ENCODE peak calls at places on chromosomes 2 and 18, in eight cellular contexts. One of them, this sample, is unnamed.

GRCh38 chr2:113156278-113157107 is 17.3 kb upstream of the PSD4 start:
- DNase-seq in heart left ventricle: no peak
- DNase-seq in A549: no peak
- DNase-seq in adrenal gland: no peak
- DNase-seq in NB4: no peak
- DNase-seq in breast epithelium: no peak
- DNase-seq in tibial nerve: no peak
- DNase-seq in endothelial cell of umbilical vein: no peak
- DNase-seq in this sample: no peak

GRCh38 chr2:96866986-96867755 is 2.7 kb downstream of the SEMA4C start:
- DNase-seq in NB4: no peak
- DNase-seq in adrenal gland: no peak
- DNase-seq in endothelial cell of umbilical vein: peak; percentile 12
- DNase-seq in A549: no peak
- DNase-seq in heart left ventricle: no peak
- DNase-seq in breast epithelium: no peak
- DNase-seq in tibial nerve: no peak
- DNase-seq in this sample: no peak

GRCh38 chr2:205892141-205893064 is 193.6 kb downstream of the INO80D start:
- DNase-seq in A549: no peak
- DNase-seq in endothelial cell of umbilical vein: no peak
- DNase-seq in adrenal gland: no peak
- DNase-seq in tibial nerve: peak; percentile 22
- DNase-seq in NB4: no peak
- DNase-seq in breast epithelium: peak; percentile 69
- DNase-seq in heart left ventricle: no peak
- DNase-seq in this sample: no peak

GRCh38 chr2:216508229-216508628 is 9.6 kb downstream of the RPL37A start:
- DNase-seq in NB4: peak; percentile 27
- DNase-seq in endothelial cell of umbilical vein: no peak
- DNase-seq in tibial nerve: no peak
- DNase-seq in heart left ventricle: no peak
- DNase-seq in adrenal gland: no peak
- DNase-seq in A549: no peak
- DNase-seq in breast epithelium: no peak
- DNase-seq in this sample: no peak

GRCh38 chr18:9446839-9447238 is 28.5 kb upstream of the RALBP1 start:
- DNase-seq in adrenal gland: no peak
- DNase-seq in heart left ventricle: no peak
- DNase-seq in A549: no peak
- DNase-seq in tibial nerve: no peak
- DNase-seq in endothelial cell of umbilical vein: no peak
- DNase-seq in NB4: no peak
- DNase-seq in breast epithelium: no peak
- DNase-seq in this sample: no peak

GRCh38 chr2:231182500-231182899 is 15.9 kb upstream of the ARMC9 start:
- DNase-seq in NB4: peak; percentile 96
- DNase-seq in A549: peak; percentile 35
- DNase-seq in tibial nerve: no peak
- DNase-seq in heart left ventricle: no peak
- DNase-seq in breast epithelium: no peak
- DNase-seq in adrenal gland: no peak
- DNase-seq in endothelial cell of umbilical vein: no peak
- DNase-seq in this sample: no peak

GRCh38 chr2:233919938-233920337 is 2.8 kb downstream of the TRPM8 start:
- DNase-seq in endothelial cell of umbilical vein: no peak
- DNase-seq in breast epithelium: no peak
- DNase-seq in NB4: peak; percentile 41
- DNase-seq in heart left ventricle: no peak
- DNase-seq in tibial nerve: no peak
- DNase-seq in adrenal gland: no peak
- DNase-seq in A549: no peak
- DNase-seq in this sample: peak; percentile 57

GRCh38 chr2:50395510-50396300 is 636.2 kb downstream of the NRXN1 start:
- DNase-seq in A549: no peak
- DNase-seq in NB4: no peak
- DNase-seq in heart left ventricle: no peak
- DNase-seq in adrenal gland: no peak
- DNase-seq in breast epithelium: no peak
- DNase-seq in tibial nerve: no peak
- DNase-seq in endothelial cell of umbilical vein: no peak
- DNase-seq in this sample: no peak

GRCh38 chr18:44518091-44518490 is 162.6 kb upstream of the SETBP1 start:
- DNase-seq in NB4: no peak
- DNase-seq in A549: no peak
- DNase-seq in heart left ventricle: no peak
- DNase-seq in tibial nerve: no peak
- DNase-seq in endothelial cell of umbilical vein: no peak
- DNase-seq in adrenal gland: no peak
- DNase-seq in breast epithelium: no peak
- DNase-seq in this sample: no peak

GRCh38 chr2:33497177-33497787 is 20.8 kb downstream of the RASGRP3 start:
- DNase-seq in adrenal gland: no peak
- DNase-seq in endothelial cell of umbilical vein: peak; percentile 88
- DNase-seq in A549: no peak
- DNase-seq in NB4: peak; percentile 90
- DNase-seq in tibial nerve: no peak
- DNase-seq in breast epithelium: no peak
- DNase-seq in heart left ventricle: no peak
- DNase-seq in this sample: no peak

GRCh38 chr2:18701981-18702380 is 112.6 kb upstream of the NT5C1B start:
- DNase-seq in A549: peak; percentile 11
- DNase-seq in tibial nerve: no peak
- DNase-seq in heart left ventricle: no peak
- DNase-seq in adrenal gland: no peak
- DNase-seq in endothelial cell of umbilical vein: no peak
- DNase-seq in breast epithelium: no peak
- DNase-seq in NB4: no peak
- DNase-seq in this sample: no peak

GRCh38 chr2:127080941-127081769 is 25.8 kb downstream of the BIN1 start:
- DNase-seq in endothelial cell of umbilical vein: no peak
- DNase-seq in tibial nerve: no peak
- DNase-seq in heart left ventricle: no peak
- DNase-seq in breast epithelium: no peak
- DNase-seq in adrenal gland: peak; percentile 93
- DNase-seq in A549: no peak
- DNase-seq in NB4: peak; percentile 56
- DNase-seq in this sample: no peak

GRCh38 chr2:235936493-235936892 is 231.7 kb downstream of the GBX2 start:
- DNase-seq in breast epithelium: peak; percentile 25
- DNase-seq in tibial nerve: no peak
- DNase-seq in NB4: peak; percentile 85
- DNase-seq in endothelial cell of umbilical vein: peak; percentile 28
- DNase-seq in heart left ventricle: no peak
- DNase-seq in adrenal gland: no peak
- DNase-seq in A549: peak; percentile 43
- DNase-seq in this sample: no peak

GRCh38 chr2:170554278-170554955 is 160.7 kb upstream of the SP5 start:
- DNase-seq in adrenal gland: peak; percentile 44
- DNase-seq in heart left ventricle: peak; percentile 60
- DNase-seq in A549: no peak
- DNase-seq in breast epithelium: no peak
- DNase-seq in NB4: no peak
- DNase-seq in endothelial cell of umbilical vein: peak; percentile 90
- DNase-seq in tibial nerve: peak; percentile 63
- DNase-seq in this sample: peak; percentile 31

GRCh38 chr2:172927381-172928357 is 148.0 kb upstream of the MAP3K20 start:
- DNase-seq in tibial nerve: peak; percentile 53
- DNase-seq in breast epithelium: no peak
- DNase-seq in endothelial cell of umbilical vein: peak; percentile 95
- DNase-seq in NB4: no peak
- DNase-seq in adrenal gland: peak; percentile 90
- DNase-seq in A549: no peak
- DNase-seq in heart left ventricle: peak; percentile 27
- DNase-seq in this sample: no peak

GRCh38 chr2:51711761-51712160 is 679.8 kb upstream of the NRXN1 start:
- DNase-seq in adrenal gland: no peak
- DNase-seq in NB4: no peak
- DNase-seq in A549: no peak
- DNase-seq in endothelial cell of umbilical vein: no peak
- DNase-seq in tibial nerve: no peak
- DNase-seq in breast epithelium: no peak
- DNase-seq in heart left ventricle: no peak
- DNase-seq in this sample: no peak
- TF ChIP-seq POLR2A in adrenal gland: no peak
- TF ChIP-seq POLR2A in NB4: no peak
- TF ChIP-seq POLR2A in A549: no peak
- TF ChIP-seq POLR2A in endothelial cell of umbilical vein: no peak
- TF ChIP-seq POLR2A in tibial nerve: no peak
- TF ChIP-seq POLR2A in breast epithelium: no peak
- TF ChIP-seq POLR2A in heart left ventricle: no peak
- TF ChIP-seq POLR2A in this sample: no peak

GRCh38 chr2:26144953-26145680 is 27.8 kb upstream of the GAREM2 start:
- DNase-seq in A549: peak; percentile 79
- DNase-seq in tibial nerve: peak; percentile 65
- DNase-seq in heart left ventricle: peak; percentile 42
- DNase-seq in breast epithelium: no peak
- DNase-seq in endothelial cell of umbilical vein: peak; percentile 74
- DNase-seq in adrenal gland: peak; percentile 66
- DNase-seq in NB4: peak; percentile 84
- DNase-seq in this sample: peak; percentile 25

GRCh38 chr2:26141145-26141769 is 31.6 kb upstream of the GAREM2 start:
- DNase-seq in adrenal gland: no peak
- DNase-seq in endothelial cell of umbilical vein: no peak
- DNase-seq in A549: no peak
- DNase-seq in NB4: no peak
- DNase-seq in heart left ventricle: no peak
- DNase-seq in breast epithelium: no peak
- DNase-seq in tibial nerve: no peak
- DNase-seq in this sample: no peak

GRCh38 chr2:26136431-26136830 is 36.5 kb upstream of the GAREM2 start:
- DNase-seq in A549: no peak
- DNase-seq in breast epithelium: no peak
- DNase-seq in adrenal gland: no peak
- DNase-seq in endothelial cell of umbilical vein: no peak
- DNase-seq in tibial nerve: no peak
- DNase-seq in heart left ventricle: no peak
- DNase-seq in NB4: no peak
- DNase-seq in this sample: no peak

GRCh38 chr2:26144031-26144430 is 28.9 kb upstream of the GAREM2 start:
- DNase-seq in A549: no peak
- DNase-seq in NB4: peak; percentile 81
- DNase-seq in heart left ventricle: no peak
- DNase-seq in endothelial cell of umbilical vein: no peak
- DNase-seq in tibial nerve: no peak
- DNase-seq in adrenal gland: no peak
- DNase-seq in breast epithelium: no peak
- DNase-seq in this sample: no peak

GRCh38 chr2:26139269-26140183 is 33.4 kb upstream of the GAREM2 start:
- DNase-seq in adrenal gland: no peak
- DNase-seq in breast epithelium: no peak
- DNase-seq in heart left ventricle: no peak
- DNase-seq in NB4: peak; percentile 20
- DNase-seq in endothelial cell of umbilical vein: no peak
- DNase-seq in A549: peak; percentile 44
- DNase-seq in tibial nerve: no peak
- DNase-seq in this sample: no peak
- TF ChIP-seq POLR2A in adrenal gland: no peak
- TF ChIP-seq POLR2A in breast epithelium: no peak
- TF ChIP-seq POLR2A in heart left ventricle: no peak
- TF ChIP-seq POLR2A in NB4: no peak
- TF ChIP-seq POLR2A in endothelial cell of umbilical vein: no peak
- TF ChIP-seq POLR2A in A549: no peak
- TF ChIP-seq POLR2A in tibial nerve: no peak
- TF ChIP-seq POLR2A in this sample: no peak

DNA sequence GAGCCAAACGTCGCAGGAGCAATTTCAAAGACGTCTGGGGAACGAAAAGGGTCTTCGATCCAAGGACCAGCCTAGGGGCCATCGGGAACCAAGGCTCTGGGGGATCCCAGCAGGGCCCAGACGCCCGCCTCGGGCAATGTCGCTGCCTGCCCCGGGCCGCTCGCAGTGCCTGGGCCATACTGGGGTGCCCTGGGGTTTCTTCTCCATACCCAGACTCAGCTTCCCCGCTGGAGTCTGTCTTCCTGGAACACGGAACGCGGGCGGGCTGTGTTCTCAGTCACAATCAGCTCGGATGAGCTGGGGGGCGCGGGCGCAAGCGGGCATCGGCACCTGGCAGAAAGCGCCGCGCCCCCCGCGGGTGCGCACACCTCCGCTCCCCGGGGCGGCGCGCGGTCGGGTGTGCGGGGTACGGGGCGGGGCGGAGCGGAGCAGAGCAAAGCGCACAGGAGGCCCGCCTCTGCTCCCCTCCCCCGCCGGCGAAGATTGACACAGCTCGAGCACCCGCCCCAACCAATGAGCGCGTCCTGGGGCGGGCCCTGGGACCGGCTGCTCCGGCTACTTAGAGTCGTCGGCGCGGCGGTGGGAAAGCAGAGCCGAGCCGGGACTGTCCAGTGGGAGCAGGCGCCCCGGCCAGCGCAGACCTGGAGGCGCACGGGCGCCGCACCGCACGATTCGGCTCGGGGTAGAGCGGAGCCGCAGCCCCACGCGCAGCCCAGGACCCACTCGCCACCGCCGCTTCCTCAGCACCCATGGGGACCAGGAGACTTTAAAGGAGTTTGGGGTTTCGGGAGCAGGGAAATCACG is at the start of gene LRATD1:
- DNase-seq in heart left ventricle: peak; percentile 88
- DNase-seq in NB4: no peak
- DNase-seq in endothelial cell of umbilical vein: peak; percentile 22
- DNase-seq in adrenal gland: peak; percentile 91
- DNase-seq in A549: peak; percentile 53
- DNase-seq in tibial nerve: peak; percentile 57
- DNase-seq in breast epithelium: peak; percentile 89
- DNase-seq in this sample: no peak
- TF ChIP-seq POLR2A in heart left ventricle: peak; percentile 26
- TF ChIP-seq POLR2A in NB4: no peak
- TF ChIP-seq POLR2A in endothelial cell of umbilical vein: no peak
- TF ChIP-seq POLR2A in adrenal gland: peak; percentile 75
- TF ChIP-seq POLR2A in A549: no peak
- TF ChIP-seq POLR2A in tibial nerve: no peak
- TF ChIP-seq POLR2A in breast epithelium: peak; percentile 40
- TF ChIP-seq POLR2A in this sample: no peak

GRCh38 chr18:79947881-79948610 is 3.4 kb downstream of the SLC66A2 start:
- DNase-seq in tibial nerve: no peak
- DNase-seq in heart left ventricle: no peak
- DNase-seq in adrenal gland: no peak
- DNase-seq in endothelial cell of umbilical vein: no peak
- DNase-seq in NB4: no peak
- DNase-seq in A549: no peak
- DNase-seq in breast epithelium: peak; percentile 45
- DNase-seq in this sample: no peak

GRCh38 chr18:79948719-79949411 is 2.6 kb downstream of the SLC66A2 start:
- DNase-seq in breast epithelium: peak; percentile 39
- DNase-seq in NB4: no peak
- DNase-seq in tibial nerve: no peak
- DNase-seq in adrenal gland: no peak
- DNase-seq in endothelial cell of umbilical vein: no peak
- DNase-seq in A549: no peak
- DNase-seq in heart left ventricle: no peak
- DNase-seq in this sample: no peak

GRCh38 chr18:79951545-79952456 is at the start of gene SLC66A2:
- DNase-seq in A549: peak; percentile 66
- DNase-seq in NB4: peak; percentile 87
- DNase-seq in breast epithelium: peak; percentile 93
- DNase-seq in adrenal gland: peak; percentile 92
- DNase-seq in heart left ventricle: peak; percentile 94
- DNase-seq in tibial nerve: peak; percentile 88
- DNase-seq in endothelial cell of umbilical vein: peak; percentile 78
- DNase-seq in this sample: peak; percentile 56

GRCh38 chr18:79950440-79951341 is 762 bp downstream of the SLC66A2 start:
- DNase-seq in tibial nerve: no peak
- DNase-seq in adrenal gland: peak; percentile 55
- DNase-seq in A549: no peak
- DNase-seq in breast epithelium: peak; percentile 51
- DNase-seq in endothelial cell of umbilical vein: peak; percentile 21
- DNase-seq in NB4: peak; percentile 61
- DNase-seq in heart left ventricle: no peak
- DNase-seq in this sample: no peak

GRCh38 chr18:79949571-79950439 is 1.6 kb downstream of the SLC66A2 start:
- DNase-seq in endothelial cell of umbilical vein: peak; percentile 26
- DNase-seq in tibial nerve: peak; percentile 38
- DNase-seq in heart left ventricle: peak; percentile 68
- DNase-seq in breast epithelium: peak; percentile 47
- DNase-seq in A549: no peak
- DNase-seq in adrenal gland: peak; percentile 50
- DNase-seq in NB4: peak; percentile 93
- DNase-seq in this sample: no peak
- TF ChIP-seq POLR2A in endothelial cell of umbilical vein: no peak
- TF ChIP-seq POLR2A in tibial nerve: no peak
- TF ChIP-seq POLR2A in heart left ventricle: no peak
- TF ChIP-seq POLR2A in breast epithelium: no peak
- TF ChIP-seq POLR2A in A549: no peak
- TF ChIP-seq POLR2A in adrenal gland: no peak
- TF ChIP-seq POLR2A in NB4: no peak
- TF ChIP-seq POLR2A in this sample: no peak

This sample was measured in H54.